ENCODE peak calls at places on chromosomes 1 and 21, in seven cellular contexts. S is HCT116, A is H1, T is GM12878, C is HepG2, U is K562, W is SK-N-SH. G is an unnamed sample.

GRCh38 chr1:60281360-60281932 is 207.9 kb upstream of the C1orf87 start:
- DNase-seq in C (peak; percentile 52), S (peak; percentile 83), T (peak; percentile 1), U (peak; percentile 13), W (peak; percentile 79), A (peak; percentile 61), G (peak; percentile 51)

GRCh38 chr1:179369751-179370341 is 4.1 kb downstream of the AXDND1 start:
- DNase-seq in W (peak; percentile 63), A (no peak), T (peak; percentile 33), U (peak; percentile 64), C (peak; percentile 53), S (peak; percentile 57), G (peak; percentile 86)

GRCh38 chr1:226558293-226558692 is 9.7 kb downstream of the STUM start:
- DNase-seq in A (no peak), S (no peak), T (no peak), U (no peak), W (no peak), C (no peak), G (no peak)

GRCh38 chr1:153693466-153693865 is 15.0 kb downstream of the NPR1 start:
- DNase-seq in U (no peak), A (no peak), W (no peak), T (no peak), C (no peak), S (no peak), G (no peak)

GRCh38 chr1:28062806-28063205 is 25.6 kb downstream of the EYA3 start:
- DNase-seq in T (no peak), U (no peak), C (no peak), A (no peak), S (no peak), W (no peak), G (no peak)

GRCh38 chr1:175824079-175824478 is 80.7 kb upstream of the TNR start:
- DNase-seq in T (no peak), S (no peak), C (no peak), W (no peak), A (peak; percentile 90), U (peak; percentile 29), G (no peak)

GRCh38 chr1:226082959-226083302 is 20.4 kb downstream of the H3-3A start:
- DNase-seq in W (peak; percentile 87), T (no peak), C (no peak), S (no peak), U (no peak), A (no peak), G (peak; percentile 69)

GRCh38 chr1:61641578-61642336 is 83.2 kb downstream of the TM2D1 start:
- DNase-seq in S (peak; percentile 35), C (peak; percentile 20), W (peak; percentile 47), T (no peak), U (peak; percentile 47), A (peak; percentile 85), G (no peak)

GRCh38 chr1:112713466-112714312 is 1.4 kb downstream of the PPM1J start:
- DNase-seq in T (no peak), S (no peak), A (no peak), U (no peak), C (no peak), W (no peak), G (no peak)

GRCh38 chr1:116377564-116378529 is 4.8 kb downstream of the ATP1A1 start:
- DNase-seq in T (peak; percentile 96), W (peak; percentile 38), C (peak; percentile 79), S (no peak), U (no peak), A (no peak), G (peak; percentile 33)

GRCh38 chr1:104987210-104987609 is 1237.5 kb downstream of the AMY1C start:
- DNase-seq in U (no peak), W (no peak), A (no peak), T (peak; percentile 42), C (no peak), S (no peak), G (no peak)

GRCh38 chr1:222777977-222778376 is 36.9 kb upstream of the DISP1 start:
- DNase-seq in C (no peak), T (no peak), S (no peak), W (no peak), A (no peak), U (no peak), G (no peak)

GRCh38 chr21:46295177-46295711 is 9.1 kb downstream of the YBEY start:
- DNase-seq in T (no peak), U (peak; percentile 70), W (peak; percentile 37), A (peak; percentile 51), S (no peak), C (peak; percentile 39), G (no peak)

GRCh38 chr1:211742272-211742671 is 66.9 kb upstream of the NEK2 start:
- DNase-seq in U (no peak), T (no peak), C (no peak), S (no peak), W (no peak), A (no peak), G (no peak)

GRCh38 chr1:234554478-234555311 is 55.3 kb downstream of the IRF2BP2 start:
- DNase-seq in S (no peak), U (peak; percentile 62), T (no peak), C (peak; percentile 42), W (peak; percentile 57), A (no peak), G (no peak)

GRCh38 chr1:61081135-61081636 is 1.2 kb upstream of the NFIA start:
- DNase-seq in C (no peak), W (no peak), S (no peak), A (no peak), T (no peak), U (no peak), G (peak; percentile 52)

GRCh38 chr1:169102567-169102966 is 3.9 kb upstream of the ATP1B1 start:
- DNase-seq in S (no peak), T (no peak), C (peak; percentile 89), W (no peak), U (no peak), A (no peak), G (no peak)

GRCh38 chr1:52413410-52414104 is 9.2 kb downstream of the PRPF38A start:
- DNase-seq in S (no peak), C (no peak), A (no peak), T (no peak), W (no peak), U (no peak), G (no peak)

GRCh38 chr1:15685820-15686219 is 1.7 kb downstream of the PLEKHM2 start:
- DNase-seq in U (no peak), C (no peak), S (no peak), A (no peak), W (no peak), T (no peak), G (no peak)

GRCh38 chr1:8497196-8497878 is 179.4 kb downstream of the SLC45A1 start:
- DNase-seq in W (no peak), S (no peak), U (no peak), A (no peak), T (no peak), C (no peak), G (no peak)

GRCh38 chr1:63836830-63837229 is 63.0 kb downstream of the ROR1 start:
- DNase-seq in A (no peak), C (no peak), U (no peak), T (no peak), W (no peak), S (no peak), G (no peak)
- TF ChIP-seq JUND in A (no peak), C (no peak), U (no peak), T (no peak), W (no peak), S (no peak), G (no peak)

DNA sequence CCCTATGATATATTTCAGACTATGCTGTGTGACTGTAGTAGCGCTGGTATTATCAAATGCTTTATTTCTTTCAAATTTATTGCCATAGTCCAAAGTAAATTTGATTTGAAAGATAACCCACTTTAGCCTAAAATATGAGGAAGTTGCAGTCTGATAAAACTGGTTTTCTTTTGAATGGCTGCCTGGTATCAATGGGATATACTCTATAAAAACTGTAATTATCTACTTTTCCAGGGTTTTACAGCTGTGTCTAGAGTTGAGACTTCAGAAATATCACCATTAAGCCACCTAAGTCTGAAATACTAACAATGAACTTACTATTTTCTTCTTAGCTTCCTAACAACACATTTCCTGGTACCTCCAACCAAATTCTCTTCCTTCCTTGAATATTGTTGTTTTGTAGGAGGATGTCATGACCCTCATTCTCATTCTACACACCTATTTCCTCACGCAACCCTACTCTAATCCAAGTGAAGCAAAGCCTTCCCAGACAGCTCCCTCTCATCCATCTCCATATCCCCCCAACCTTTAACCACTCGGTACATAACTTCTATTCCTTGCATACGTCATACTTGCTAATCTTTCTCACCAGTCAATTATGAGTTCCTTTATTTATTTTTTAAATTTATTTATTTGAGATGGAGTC is 17.0 kb downstream of the KDM5B start:
- DNase-seq in T (no peak), A (no peak), U (no peak), W (no peak), C (no peak), S (no peak), G (no peak)
- TF ChIP-seq JUND in T (no peak), A (no peak), U (no peak), W (no peak), C (no peak), S (no peak), G (no peak)

GRCh38 chr1:38465463-38465862 is 394.1 kb downstream of the RRAGC start:
- DNase-seq in S (no peak), U (no peak), T (no peak), C (no peak), A (no peak), W (no peak), G (no peak)
- TF ChIP-seq JUND in S (no peak), U (no peak), T (no peak), C (no peak), A (no peak), W (no peak), G (no peak)

GRCh38 chr1:5348732-5349465 is 643.3 kb downstream of the NPHP4 start:
- DNase-seq in W (no peak), A (no peak), U (peak; percentile 32), S (no peak), T (no peak), C (no peak), G (no peak)
- TF ChIP-seq JUND in W (no peak), A (no peak), U (peak; percentile 25), S (no peak), T (no peak), C (no peak), G (no peak)

GRCh38 chr1:166682588-166682987 is 156.7 kb upstream of the POGK start:
- DNase-seq in U (no peak), A (no peak), S (no peak), C (no peak), W (no peak), T (no peak), G (no peak)

GRCh38 chr1:166679369-166679768 is 159.9 kb upstream of the POGK start:
- DNase-seq in S (no peak), T (no peak), A (no peak), C (no peak), W (no peak), U (no peak), G (no peak)

GRCh38 chr1:166685200-166685599 is 154.1 kb upstream of the POGK start:
- DNase-seq in S (no peak), U (no peak), T (no peak), W (no peak), A (no peak), C (no peak), G (no peak)
- TF ChIP-seq JUND in S (no peak), U (no peak), T (no peak), W (no peak), A (no peak), C (no peak), G (no peak)